ENCODE peak calls at places on chromosomes 2 and 18, in five cellular contexts. A, V, B, H and E are unnamed samples.

GRCh38 chr18:2901405-2901989 is 54.7 kb downstream of the EMILIN2 start:
- DNase-seq in A (no peak), H (no peak), V (peak; percentile 58), B (peak; percentile 73), E (no peak)

GRCh38 chr2:667332-668000 is 9.7 kb downstream of the TMEM18 start:
- DNase-seq in H (no peak), B (peak; percentile 77), V (no peak), A (no peak), E (no peak)

GRCh38 chr2:241924069-241924908 is 54.8 kb downstream of the RTP5 start:
- DNase-seq in A (no peak), V (no peak), H (no peak), B (no peak), E (no peak)

GRCh38 chr18:3097082-3097481 is 84.1 kb upstream of the LPIN2 start:
- DNase-seq in V (no peak), H (peak; percentile 2), A (no peak), B (no peak), E (no peak)

GRCh38 chr2:189312643-189313042 is 128.6 kb upstream of the WDR75 start:
- DNase-seq in B (no peak), H (no peak), A (no peak), V (no peak), E (no peak)

GRCh38 chr2:226142452-226142851 is 657.2 kb downstream of the IRS1 start:
- DNase-seq in A (no peak), V (no peak), H (no peak), B (no peak), E (no peak)

GRCh38 chr2:18342901-18343300 is 217.6 kb downstream of the RDH14 start:
- DNase-seq in A (no peak), V (no peak), B (no peak), H (no peak), E (no peak)

GRCh38 chr18:10381951-10382350 is 72.5 kb upstream of the APCDD1 start:
- DNase-seq in B (no peak), A (no peak), V (no peak), H (no peak), E (no peak)

GRCh38 chr2:138356178-138356577 is 145.4 kb upstream of the SPOPL start:
- DNase-seq in B (peak; percentile 83), A (no peak), H (no peak), V (peak; percentile 26), E (no peak)

GRCh38 chr18:58727776-58728500 is 56.7 kb downstream of the MALT1 start:
- DNase-seq in B (peak; percentile 27), V (no peak), H (no peak), A (peak; percentile 23), E (no peak)

GRCh38 chr2:203489531-203489930 is 45.6 kb downstream of the RAPH1 start:
- DNase-seq in B (no peak), A (no peak), H (no peak), V (no peak), E (no peak)

GRCh38 chr2:109676346-109676897 is 62.3 kb downstream of the SOWAHC start:
- DNase-seq in H (no peak), A (no peak), V (no peak), B (no peak), E (no peak)

GRCh38 chr2:110818767-110819481 is 86.6 kb downstream of the ACOXL start:
- DNase-seq in A (no peak), H (no peak), V (no peak), B (no peak), E (no peak)

GRCh38 chr2:114201781-114202180 is 240.7 kb upstream of the DPP10 start:
- DNase-seq in H (no peak), A (no peak), V (no peak), B (no peak), E (no peak)

GRCh38 chr2:127811397-127811860 is 458 bp upstream of the WDR33 start:
- DNase-seq in B (no peak), H (no peak), V (peak; percentile 32), A (peak; percentile 18), E (peak; percentile 59)

GRCh38 chr2:203706403-203706802 is at the start of gene CD28:
- DNase-seq in H (peak; percentile 86), A (no peak), V (peak; percentile 20), B (no peak), E (no peak)

GRCh38 chr18:77970814-77971213 is 721.2 kb downstream of the GALR1 start:
- DNase-seq in B (no peak), V (no peak), H (no peak), A (no peak), E (no peak)

GRCh38 chr2:174846941-174847938 is 83.0 kb upstream of the CHRNA1 start:
- DNase-seq in A (no peak), B (peak; percentile 98), V (no peak), H (no peak), E (no peak)

GRCh38 chr2:217599906-217600305 is 402.9 kb downstream of the TNS1 start:
- DNase-seq in A (no peak), V (no peak), H (no peak), B (no peak), E (no peak)

GRCh38 chr2:20168048-20168726 is 56.7 kb downstream of the SDC1 start:
- DNase-seq in H (no peak), A (no peak), B (no peak), V (no peak), E (no peak)

GRCh38 chr2:217279130-217279529 is 419.3 kb upstream of the TNP1 start:
- DNase-seq in V (no peak), B (no peak), H (no peak), A (no peak), E (no peak)

GRCh38 chr2:70258532-70258875 is 567 bp downstream of the PCYOX1 start:
- DNase-seq in B (peak; percentile 71), H (no peak), V (peak; percentile 74), A (peak; percentile 85), E (peak; percentile 71)

GRCh38 chr2:38712871-38713270 is 38.3 kb downstream of the SRSF7 start:
- DNase-seq in H (no peak), A (no peak), B (no peak), V (no peak), E (no peak)

GRCh38 chr2:221455214-221455613 is 116.9 kb downstream of the EPHA4 start:
- DNase-seq in B (peak; percentile 7), A (no peak), H (no peak), V (no peak), E (no peak)

GRCh38 chr2:15704788-15705115 is 113.1 kb downstream of the DDX1 start:
- DNase-seq in H (no peak), B (no peak), V (no peak), A (no peak), E (no peak)

GRCh38 chr18:76429262-76430126 is 65.5 kb downstream of the ZNF516 start:
- DNase-seq in B (no peak), V (no peak), H (no peak), A (no peak), E (no peak)

GRCh38 chr18:48674198-48674721 is 135.4 kb downstream of the CTIF start:
- DNase-seq in V (peak; percentile 12), B (no peak), A (peak; percentile 31), H (no peak), E (peak; percentile 55)

GRCh38 chr2:102826904-102827303 is 65.1 kb downstream of the TMEM182 start:
- DNase-seq in B (peak; percentile 58), A (peak; percentile 67), H (no peak), V (no peak), E (no peak)

GRCh38 chr18:6486313-6486712 is 71.6 kb upstream of the L3MBTL4 start:
- DNase-seq in H (no peak), V (no peak), B (no peak), A (no peak), E (no peak)

GRCh38 chr18:21841570-21841969 is 101.0 kb downstream of the MIB1 start:
- DNase-seq in A (no peak), B (no peak), V (no peak), H (no peak), E (no peak)

GRCh38 chr18:21843340-21843739 is 102.7 kb downstream of the MIB1 start:
- DNase-seq in A (no peak), B (no peak), H (no peak), V (no peak), E (no peak)
- H3K36me3 ChIP-seq in A (peaks cover 63% of the 10 kb centered on the region), B (peaks cover 1% of the 10 kb centered on the region), H (peaks cover 25% of the 10 kb centered on the region), V (no peaks in the 10 kb centered on the region), E (peaks cover 41% of the 10 kb centered on the region)

DNA sequence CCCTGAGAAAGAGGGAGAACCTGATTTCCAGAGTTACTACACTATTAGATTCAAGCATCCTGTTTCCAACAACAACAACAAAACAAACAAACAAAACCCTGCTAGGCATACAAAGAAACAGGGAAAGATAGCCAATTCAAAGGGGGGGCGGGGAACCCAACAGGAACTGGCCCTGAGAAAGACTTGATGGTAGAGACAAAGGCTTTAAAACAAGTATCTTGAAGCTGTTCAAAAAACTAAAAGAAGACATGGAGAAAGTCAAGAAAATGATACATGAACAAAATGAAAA is 147.1 kb downstream of the THADA start:
- DNase-seq in V (no peak), B (no peak), A (no peak), H (no peak), E (no peak)
- H3K4me3 ChIP-seq in V (no peak overlapping the region), B (no peak overlapping the region), A (no peak overlapping the region), H (no peak overlapping the region), E (no peak overlapping the region)

GRCh38 chr2:47039913-47040562 is 115.1 kb downstream of the STPG4 start:
- DNase-seq in V (no peak), A (no peak), B (peak; percentile 65), H (no peak), E (no peak)
- H3K36me3 ChIP-seq in V (no peaks in the 10 kb centered on the region), A (no peaks in the 10 kb centered on the region), B (peaks cover 16% of the 10 kb centered on the region), H (peaks cover 54% of the 10 kb centered on the region), E (no peaks in the 10 kb centered on the region)

GRCh38 chr18:28511421-28511821 is 334.5 kb upstream of the CDH2 start:
- DNase-seq in H (no peak), A (no peak), V (no peak), B (no peak), E (no peak)
- H3K4me3 ChIP-seq in H (no peak overlapping the region), A (no peak overlapping the region), V (no peak overlapping the region), B (no peak overlapping the region), E (no peak overlapping the region)

DNA sequence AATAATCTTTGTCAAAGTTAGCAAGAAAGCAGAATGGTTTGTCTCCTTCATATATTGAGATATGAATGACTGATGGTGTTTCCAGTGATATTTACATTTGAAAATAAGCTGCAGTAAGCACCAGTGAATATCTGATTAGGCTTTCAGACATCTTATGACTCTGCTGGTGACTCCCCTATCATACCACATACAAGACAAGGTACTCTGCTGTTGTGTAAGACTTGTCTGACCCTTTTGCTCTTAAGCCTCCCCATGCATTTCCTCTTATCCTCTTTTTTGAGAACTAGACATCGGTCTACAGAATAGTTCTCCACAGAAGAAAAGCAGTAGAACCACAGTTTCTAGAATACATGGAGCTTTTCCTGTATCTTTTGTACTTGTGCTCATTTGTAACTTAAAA is 9.3 kb downstream of the POLI start:
- DNase-seq in A (no peak), H (no peak), B (no peak), V (no peak), E (no peak)
- H3K36me3 ChIP-seq in A (peaks cover 71% of the 10 kb centered on the region), H (peaks cover 8% of the 10 kb centered on the region), B (no peaks in the 10 kb centered on the region), V (no peaks in the 10 kb centered on the region), E (peaks cover 21% of the 10 kb centered on the region)

DNA sequence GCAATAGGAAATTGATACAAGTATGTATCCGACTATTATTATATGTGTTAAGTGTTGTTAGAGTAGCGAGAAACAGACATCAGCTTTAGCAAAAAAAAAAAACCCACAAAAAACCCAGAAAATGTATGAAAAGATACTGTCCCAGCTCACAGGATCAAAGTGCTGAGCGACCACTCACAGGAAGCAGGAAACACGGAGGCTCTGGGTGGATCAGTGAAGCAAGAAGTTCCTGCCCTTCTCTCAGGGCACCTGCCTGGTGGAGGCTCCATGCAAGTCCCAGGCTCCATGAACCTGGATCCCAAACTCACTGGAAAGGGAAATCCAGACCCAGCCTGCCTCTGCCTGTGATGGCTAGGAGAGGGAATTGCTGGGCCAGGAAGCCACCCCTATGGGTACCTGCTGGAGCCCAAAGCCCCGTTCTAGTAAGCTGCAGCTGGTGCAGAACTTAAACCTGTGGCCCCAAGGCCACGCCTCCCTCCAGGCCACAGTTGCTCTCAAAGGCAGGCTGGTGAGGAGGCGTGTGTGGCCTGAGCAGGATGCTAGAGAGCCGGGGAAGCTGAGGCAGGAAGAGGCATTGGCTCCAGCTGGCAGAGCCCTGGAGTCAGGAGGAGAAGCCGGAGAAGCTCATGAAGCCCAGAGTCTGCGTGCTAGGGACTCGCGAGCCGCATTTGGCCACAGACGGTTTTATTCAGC is 63.6 kb upstream of the TAF1B start:
- DNase-seq in V (no peak), H (peak; percentile 34), B (no peak), A (no peak), E (no peak)
- H3K4me3 ChIP-seq in V (no peak overlapping the region), H (peak overlapping the region; percentile 2), B (no peak overlapping the region), A (no peak overlapping the region), E (no peak overlapping the region)